ENCODE peak calls at places on chromosomes 16 and 17, in nine cellular contexts. C is H9, D is foreskin keratinocyte, E is heart left ventricle, P is IMR-90, J is brain microvascular endothelial cell, H is fibroblast of mammary gland, Q is Calu3, M is progenitor cell of endocrine pancreas. Z is an unnamed sample.

GRCh38 chr17:6444573-6445335 is 499 bp downstream of the PIMREG start:
- DNase-seq in C (no peak), D (no peak), E (no peak), P (no peak), J (no peak), H (no peak), Q (no peak), M (no peak), Z (no peak)

GRCh38 chr17:75876938-75877751 is 1.2 kb downstream of the TRIM47 start:
- DNase-seq in C (peak; percentile 68), D (peak; percentile 78), E (peak; percentile 94), P (peak; percentile 97), J (peak; percentile 84), H (peak; percentile 97), Q (peak; percentile 82), M (no peak), Z (no peak)

GRCh38 chr16:14302399-14303181 is 231.5 kb downstream of the MRTFB start:
- DNase-seq in C (peak; percentile 49), D (no peak), E (no peak), P (no peak), J (no peak), H (no peak), Q (peak; percentile 42), M (peak; percentile 37), Z (no peak)

GRCh38 chr17:4554441-4554996 is 665 bp downstream of the MYBBP1A start:
- DNase-seq in C (no peak), D (no peak), E (no peak), P (no peak), J (no peak), H (no peak), Q (no peak), M (no peak), Z (peak; percentile 45)

GRCh38 chr16:585351-585750 is 4.5 kb upstream of the RAB40C start:
- DNase-seq in C (peak; percentile 73), D (no peak), E (peak; percentile 30), P (no peak), J (no peak), H (no peak), Q (peak; percentile 82), M (no peak), Z (no peak)

GRCh38 chr17:48375356-48375755 is 54.7 kb downstream of the SKAP1 start:
- DNase-seq in C (no peak), D (peak; percentile 6), E (no peak), P (peak; percentile 35), J (no peak), H (peak; percentile 64), Q (no peak), M (no peak), Z (no peak)

GRCh38 chr17:32870027-32870670 is 6.8 kb downstream of the MYO1D start:
- DNase-seq in C (no peak), D (no peak), E (peak; percentile 39), P (no peak), J (no peak), H (peak; percentile 87), Q (no peak), M (no peak), Z (no peak)

GRCh38 chr17:76866774-76867577 is 1.2 kb upstream of the MGAT5B start:
- DNase-seq in C (no peak), D (peak; percentile 71), E (no peak), P (peak; percentile 60), J (peak; percentile 54), H (peak; percentile 44), Q (peak; percentile 30), M (no peak), Z (no peak)

GRCh38 chr16:58461056-58461455 is 38.9 kb upstream of the NDRG4 start:
- DNase-seq in C (no peak), D (no peak), E (no peak), P (no peak), J (no peak), H (no peak), Q (no peak), M (no peak), Z (no peak)

GRCh38 chr16:69940676-69941075 is 10.5 kb upstream of the CLEC18A start:
- DNase-seq in C (no peak), D (no peak), E (no peak), P (no peak), J (no peak), H (no peak), Q (no peak), M (no peak), Z (no peak)

GRCh38 chr16:57039148-57039812 is 49.9 kb downstream of the NLRC5 start:
- DNase-seq in C (no peak), D (no peak), E (no peak), P (peak; percentile 81), J (peak; percentile 47), H (peak; percentile 75), Q (no peak), M (no peak), Z (no peak)

GRCh38 chr17:56819431-56820145 is 14.1 kb downstream of the C17orf67 start:
- DNase-seq in C (peak; percentile 90), D (peak; percentile 66), E (peak; percentile 34), P (peak; percentile 67), J (peak; percentile 61), H (peak; percentile 76), Q (peak; percentile 74), M (peak; percentile 72), Z (peak; percentile 58)

GRCh38 chr16:1414532-1415265 is at the start of gene UNKL:
- DNase-seq in C (peak; percentile 71), D (no peak), E (peak; percentile 85), P (peak; percentile 43), J (peak; percentile 13), H (peak; percentile 35), Q (peak; percentile 76), M (peak; percentile 69), Z (no peak)

DNA sequence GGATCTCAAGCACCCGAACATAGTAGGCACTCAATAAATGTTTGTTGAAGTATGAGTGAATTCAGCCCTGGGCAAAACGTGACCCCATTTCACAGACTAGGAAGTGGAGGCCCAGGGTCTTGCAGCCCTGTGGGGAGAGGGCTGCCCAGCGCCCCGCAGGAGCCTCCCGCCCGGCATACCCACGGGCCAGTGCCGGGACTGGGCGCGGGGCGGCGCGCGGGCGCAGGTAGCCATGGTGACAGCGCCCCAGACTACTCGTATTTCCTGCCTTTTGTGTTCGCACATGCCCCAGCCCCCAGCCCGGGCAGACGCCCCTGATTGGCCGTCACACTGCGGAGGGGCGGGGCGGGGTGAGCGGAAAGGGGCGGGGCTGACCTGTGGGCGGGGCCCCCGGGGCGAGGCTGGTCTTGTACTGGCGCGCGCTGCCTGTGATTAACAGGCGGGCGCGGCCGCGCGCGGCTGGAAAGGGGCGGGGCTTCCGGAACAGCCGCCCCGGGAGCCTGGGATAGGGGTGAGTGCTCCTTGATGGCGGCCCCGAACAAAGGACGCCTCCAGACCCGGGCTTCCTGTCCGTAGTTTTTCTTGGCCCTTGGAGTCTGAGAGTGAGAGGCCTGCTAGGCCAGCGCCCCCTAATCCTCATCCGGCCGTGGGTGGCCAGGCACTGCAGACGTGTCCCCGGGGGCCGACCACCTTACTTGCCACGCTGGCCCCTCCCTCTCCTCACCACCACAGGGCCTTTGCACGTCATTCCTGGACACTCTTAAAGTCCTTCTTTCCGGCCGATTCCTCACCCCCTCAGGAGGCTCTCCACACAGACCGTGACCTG is 71.0 kb downstream of the RAI1 start:
- DNase-seq in C (peak; percentile 100), D (peak; percentile 89), E (peak; percentile 97), P (peak; percentile 88), J (peak; percentile 95), H (peak; percentile 88), Q (peak; percentile 94), M (peak; percentile 94), Z (peak; percentile 97)
- TF ChIP-seq CTCF in C (peak; percentile 42), D (peak; percentile 66), E (peak; percentile 35), P (peak; percentile 33), J (peak; percentile 34), H (no peak), Q (no peak), M (peak; percentile 33), Z (peak; percentile 40)

DNA sequence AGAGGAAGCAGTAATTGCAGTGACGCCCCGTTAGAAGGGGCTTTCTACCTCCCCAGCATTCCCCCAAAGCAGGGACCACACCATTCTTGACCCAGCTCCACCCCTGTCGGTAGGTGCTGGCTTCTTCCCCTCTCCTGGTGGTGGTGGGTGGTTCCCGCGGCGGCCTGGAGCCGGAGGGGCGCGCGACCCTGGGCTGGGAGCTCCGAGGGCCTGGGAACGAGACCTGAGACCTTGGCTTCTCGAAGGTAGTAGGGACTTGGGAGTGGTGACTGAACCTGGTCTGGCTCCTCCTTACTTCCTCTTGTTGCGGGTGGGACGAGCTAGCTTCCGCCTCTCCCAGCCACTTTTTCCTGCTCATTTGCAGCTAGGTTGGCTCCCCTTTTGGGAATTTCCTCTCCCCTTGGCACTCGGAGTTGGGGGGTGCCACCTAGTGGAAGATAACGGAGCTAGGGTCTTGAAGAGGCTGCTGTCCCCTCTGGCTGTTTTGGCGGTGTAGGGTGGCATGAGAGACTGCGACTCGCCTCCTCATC is 460 bp downstream of the GRN start:
- DNase-seq in C (peak; percentile 88), D (peak; percentile 59), E (peak; percentile 63), P (peak; percentile 59), J (peak; percentile 32), H (peak; percentile 61), Q (peak; percentile 78), M (peak; percentile 45), Z (peak; percentile 71)
- TF ChIP-seq CTCF in C (peak; percentile 74), D (peak; percentile 70), E (peak; percentile 46), P (peak; percentile 55), J (peak; percentile 73), H (peak; percentile 41), Q (peak; percentile 54), M (peak; percentile 50), Z (peak; percentile 77)

GRCh38 chr17:13113821-13114525 is 96.1 kb upstream of the ELAC2 start:
- DNase-seq in C (no peak), D (no peak), E (no peak), P (no peak), J (no peak), H (no peak), Q (no peak), M (no peak), Z (no peak)

GRCh38 chr17:13118311-13118710 is 100.5 kb upstream of the ELAC2 start:
- DNase-seq in C (no peak), D (no peak), E (no peak), P (no peak), J (no peak), H (no peak), Q (no peak), M (no peak), Z (no peak)

GRCh38 chr17:13117616-13118015 is 99.8 kb upstream of the ELAC2 start:
- DNase-seq in C (no peak), D (no peak), E (no peak), P (no peak), J (no peak), H (no peak), Q (no peak), M (no peak), Z (no peak)

DNA sequence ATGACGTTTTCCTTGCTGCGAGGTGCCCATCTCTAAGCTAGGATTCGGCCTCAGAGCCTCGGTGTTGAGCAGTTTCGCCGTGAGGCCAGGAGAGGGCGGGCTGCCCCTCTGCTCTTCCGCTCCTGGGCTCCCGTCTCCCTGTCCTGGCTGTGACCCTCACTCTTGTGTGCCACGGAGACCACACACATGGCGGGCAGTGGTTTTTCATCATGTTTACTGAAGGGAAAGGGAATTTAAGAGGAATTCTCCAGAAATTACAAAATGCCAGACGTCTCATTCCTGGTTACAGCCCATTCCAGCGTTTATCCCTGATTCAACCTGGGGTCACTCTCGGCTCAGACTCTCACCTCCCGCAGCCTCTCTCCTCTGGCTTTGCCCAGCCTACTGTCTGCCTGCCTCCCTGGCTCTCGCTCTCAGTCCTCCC is 96.8 kb upstream of the ELAC2 start:
- DNase-seq in C (peak; percentile 86), D (no peak), E (peak; percentile 35), P (peak; percentile 28), J (peak; percentile 5), H (peak; percentile 53), Q (no peak), M (peak; percentile 29), Z (no peak)
- TF ChIP-seq CTCF in C (peak; percentile 88), D (peak; percentile 49), E (peak; percentile 67), P (peak; percentile 71), J (peak; percentile 84), H (peak; percentile 84), Q (no peak), M (peak; percentile 86), Z (no peak)

GRCh38 chr17:41975099-41976083 is 8.8 kb downstream of the CNP start:
- DNase-seq in C (no peak), D (no peak), E (peak; percentile 4), P (peak; percentile 69), J (no peak), H (peak; percentile 82), Q (no peak), M (no peak), Z (no peak)
- TF ChIP-seq CTCF in C (no peak), D (no peak), E (no peak), P (no peak), J (no peak), H (no peak), Q (no peak), M (no peak), Z (no peak)

Z was measured in CD14-positive monocyte.